ENCODE peak calls at places on chromosomes 7 and 10, in eight cellular contexts. L, P, E, C, N, X, R and Z are unnamed samples.
A peak's percentile ranks its signal among the peaks of the same experiment; 100 is the strongest.

GRCh38 chr7:133535308-133535707 is 282.4 kb downstream of the EXOC4 start:
- DNase-seq in L (no peak), P (no peak), E (no peak), C (no peak), N (no peak), X (no peak), R (no peak), Z (no peak)

GRCh38 chr7:67453981-67454380 is 457.3 kb downstream of the TYW1 start:
- DNase-seq in L (no peak), P (no peak), E (no peak), C (no peak), N (no peak), X (no peak), R (no peak), Z (no peak)

GRCh38 chr7:6092953-6093354 is 61.8 kb downstream of the ANKRD61 start:
- DNase-seq in L (no peak), P (no peak), E (no peak), C (no peak), N (no peak), X (no peak), R (no peak), Z (no peak)

GRCh38 chr10:129136866-129137415 is 330.1 kb upstream of the MGMT start:
- DNase-seq in L (no peak), P (no peak), E (no peak), C (no peak), N (no peak), X (no peak), R (no peak), Z (no peak)

GRCh38 chr10:49389331-49389920 is 6.5 kb downstream of the DRGX start:
- DNase-seq in L (no peak), P (no peak), E (no peak), C (no peak), N (no peak), X (no peak), R (no peak), Z (no peak)

GRCh38 chr7:131131012-131131745 is 196.5 kb upstream of the MKLN1 start:
- DNase-seq in L (no peak), P (no peak), E (no peak), C (no peak), N (no peak), X (no peak), R (no peak), Z (no peak)

GRCh38 chr10:49654036-49654693 is 25.3 kb upstream of the C10orf53 start:
- DNase-seq in L (no peak), P (no peak), E (no peak), C (no peak), N (no peak), X (no peak), R (no peak), Z (no peak)

GRCh38 chr7:108026116-108026515 is 23.2 kb upstream of the LAMB1 start:
- DNase-seq in L (no peak), P (no peak), E (no peak), C (no peak), N (no peak), X (no peak), R (no peak), Z (no peak)

GRCh38 chr10:124320778-124321432 is 97.8 kb downstream of the OAT start:
- DNase-seq in L (no peak), P (no peak), E (no peak), C (peak; percentile 14), N (no peak), X (no peak), R (no peak), Z (no peak)

GRCh38 chr7:117673367-117673766 is 193.5 kb downstream of the CFTR start:
- DNase-seq in L (no peak), P (no peak), E (no peak), C (peak; percentile 67), N (peak; percentile 37), X (no peak), R (peak; percentile 81), Z (peak; percentile 69)

GRCh38 chr10:21078410-21079329 is 181.6 kb upstream of the NEBL start:
- DNase-seq in L (peak; percentile 27), P (no peak), E (peak; percentile 68), C (peak; percentile 74), N (peak; percentile 63), X (peak; percentile 58), R (peak; percentile 89), Z (peak; percentile 56)

GRCh38 chr7:131076711-131077170 is 250.9 kb upstream of the MKLN1 start:
- DNase-seq in L (no peak), P (no peak), E (no peak), C (no peak), N (no peak), X (peak; percentile 40), R (no peak), Z (no peak)

GRCh38 chr7:150370612-150371071 is 2.0 kb downstream of the REPIN1 start:
- DNase-seq in L (no peak), P (no peak), E (no peak), C (no peak), N (no peak), X (peak; percentile 86), R (no peak), Z (no peak)

GRCh38 chr7:55486991-55487390 is 85.3 kb downstream of the VOPP1 start:
- DNase-seq in L (no peak), P (no peak), E (no peak), C (no peak), N (no peak), X (no peak), R (no peak), Z (no peak)

GRCh38 chr10:110300486-110300986 is 4.2 kb downstream of the SMNDC1 start:
- DNase-seq in L (no peak), P (no peak), E (no peak), C (no peak), N (no peak), X (no peak), R (no peak), Z (no peak)

DNA sequence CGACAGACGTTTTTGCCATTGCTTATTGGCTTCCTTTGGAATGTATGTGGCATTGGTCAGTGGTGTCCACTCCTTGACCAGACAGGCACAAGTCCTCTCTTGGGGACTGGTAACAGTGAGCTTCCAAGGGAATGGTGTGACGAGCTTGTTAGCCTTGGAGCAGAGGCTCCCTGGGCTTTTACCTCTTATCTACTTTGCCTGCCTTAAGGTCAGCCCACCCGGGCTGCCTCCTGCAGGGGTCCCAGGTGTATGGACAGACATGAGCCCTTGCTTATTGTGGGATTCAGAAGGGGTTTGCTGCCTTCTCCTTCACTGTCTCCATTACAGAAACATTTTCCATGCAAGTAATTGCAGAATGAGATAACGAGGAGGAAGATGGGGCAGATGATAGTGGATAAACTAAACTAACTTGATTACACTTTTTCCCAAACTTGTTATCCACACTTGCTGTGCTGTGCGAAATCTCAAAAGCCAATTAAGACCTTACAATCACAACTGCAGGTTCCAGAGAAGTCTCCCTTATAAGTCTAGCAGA is 29.7 kb downstream of the PLPP4 start:
- DNase-seq in L (no peak), P (no peak), E (no peak), C (no peak), N (no peak), X (no peak), R (no peak), Z (no peak)
- H3K36me3 ChIP-seq in L (no peaks in the 10 kb centered on the region), P (no peaks in the 10 kb centered on the region), E (no peaks in the 10 kb centered on the region), C (no peaks in the 10 kb centered on the region), N (no peaks in the 10 kb centered on the region), X (no peaks in the 10 kb centered on the region), R (no peaks in the 10 kb centered on the region), Z (no peaks in the 10 kb centered on the region)

DNA sequence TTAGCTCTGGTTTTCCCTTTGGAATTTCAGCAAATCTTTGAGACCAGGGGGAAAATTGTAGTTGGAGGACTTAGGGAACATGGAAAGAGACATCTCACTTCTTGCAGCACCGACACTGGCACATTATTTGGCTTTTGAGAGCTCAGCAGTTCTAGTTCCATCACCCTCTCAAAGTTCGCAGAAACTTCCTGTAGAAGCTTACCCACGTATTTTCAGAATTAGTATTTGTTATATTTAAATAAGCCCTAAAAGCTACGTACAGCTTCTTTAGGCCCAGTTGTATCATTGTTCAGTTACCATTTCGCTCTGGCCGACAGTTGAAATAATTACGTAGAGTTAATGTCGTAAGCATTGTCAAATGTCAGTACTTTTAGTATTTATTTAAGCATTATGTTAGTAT is 13.4 kb downstream of the CEP55 start:
- DNase-seq in L (no peak), P (no peak), E (no peak), C (no peak), N (no peak), X (no peak), R (no peak), Z (no peak)
- H3K36me3 ChIP-seq in L (no peaks in the 10 kb centered on the region), P (no peaks in the 10 kb centered on the region), E (no peaks in the 10 kb centered on the region), C (no peaks in the 10 kb centered on the region), N (no peaks in the 10 kb centered on the region), X (no peaks in the 10 kb centered on the region), R (peaks cover 8% of the 10 kb centered on the region), Z (no peaks in the 10 kb centered on the region)

GRCh38 chr7:41973331-41973730 is 263.7 kb downstream of the GLI3 start:
- DNase-seq in L (no peak), P (no peak), E (no peak), C (no peak), N (no peak), X (no peak), R (no peak), Z (no peak)

GRCh38 chr7:41976411-41976810 is 260.6 kb downstream of the GLI3 start:
- DNase-seq in L (no peak), P (no peak), E (no peak), C (no peak), N (no peak), X (no peak), R (no peak), Z (no peak)

GRCh38 chr7:41974835-41975234 is 262.2 kb downstream of the GLI3 start:
- DNase-seq in L (no peak), P (no peak), E (no peak), C (no peak), N (no peak), X (no peak), R (peak; percentile 15), Z (no peak)

GRCh38 chr7:41977165-41977651 is 259.8 kb downstream of the GLI3 start:
- DNase-seq in L (no peak), P (no peak), E (peak; percentile 14), C (peak; percentile 19), N (no peak), X (peak; percentile 54), R (peak; percentile 80), Z (no peak)

DNA sequence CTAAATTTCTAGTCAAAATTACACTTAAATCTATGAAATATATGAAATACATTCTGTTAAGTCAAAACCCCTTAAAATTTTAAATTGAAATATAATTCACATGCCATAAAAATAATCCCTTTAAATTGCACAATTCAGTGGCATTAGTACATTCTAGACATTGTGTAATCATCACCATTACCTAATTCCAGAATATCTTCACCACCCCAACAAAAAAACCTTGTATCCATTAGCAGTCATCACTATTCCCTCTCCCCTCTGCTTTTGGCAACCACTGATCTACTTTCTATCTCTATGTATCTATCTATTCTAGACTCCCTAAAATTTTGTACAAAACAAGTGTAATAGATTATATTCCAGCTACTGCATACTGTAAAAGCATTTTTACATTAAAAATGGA is 261.2 kb downstream of the GLI3 start:
- DNase-seq in L (no peak), P (no peak), E (no peak), C (no peak), N (no peak), X (no peak), R (no peak), Z (no peak)
- H3K36me3 ChIP-seq in L (no peaks in the 10 kb centered on the region), P (peaks cover 5% of the 10 kb centered on the region), E (no peaks in the 10 kb centered on the region), C (no peaks in the 10 kb centered on the region), N (no peaks in the 10 kb centered on the region), X (no peaks in the 10 kb centered on the region), R (peaks cover 9% of the 10 kb centered on the region), Z (peaks cover 10% of the 10 kb centered on the region)

DNA sequence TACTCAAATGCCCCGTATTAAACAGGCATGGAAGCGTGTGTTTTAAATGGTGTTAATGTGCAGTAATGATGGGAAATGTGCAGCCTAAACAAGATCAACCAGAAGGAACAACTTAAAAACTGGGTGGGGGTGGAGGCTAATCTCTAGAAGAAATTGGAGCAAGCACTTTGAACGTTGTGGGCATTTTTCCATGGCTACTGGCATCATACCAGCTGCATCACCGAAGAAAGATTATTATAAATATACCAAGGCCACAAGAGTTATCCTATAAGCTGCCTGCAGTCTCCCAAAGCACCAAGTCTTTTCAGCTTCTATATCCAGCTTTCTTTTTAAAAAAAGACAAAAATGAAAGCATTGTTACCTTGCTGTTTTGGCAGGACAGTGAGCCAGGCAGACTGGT is 79.9 kb downstream of the FGFR2 start:
- DNase-seq in L (no peak), P (no peak), E (no peak), C (no peak), N (no peak), X (no peak), R (no peak), Z (no peak)
- H3K36me3 ChIP-seq in L (no peaks in the 10 kb centered on the region), P (no peaks in the 10 kb centered on the region), E (no peaks in the 10 kb centered on the region), C (no peaks in the 10 kb centered on the region), N (no peaks in the 10 kb centered on the region), X (no peaks in the 10 kb centered on the region), R (peaks cover 33% of the 10 kb centered on the region), Z (peaks cover 12% of the 10 kb centered on the region)